ENCODE peak calls at places on chromosome 12, in four cellular contexts. V is NCI-H2227 treated with DMSO at 0.1 percent for 48 hours; M is stimulated activated CD4-positive, alpha-beta T cell treated with anti-CD3 and anti-CD28 coated beads, TNF-alpha, amount 100 ng/mL, for 48 hours; O is RPMI7951. X is an unnamed sample.

GRCh38 chr12:131783915-131784541 is 44.2 kb upstream of the MMP17 start:
- DNase-seq in V (no peak), O (peak), M (no peak), X (no peak)

GRCh38 chr12:121467638-121468403 is 67.9 kb downstream of the RNF34 start:
- DNase-seq in O (no peak), V (no peak), M (no peak), X (no peak)

GRCh38 chr12:51126297-51126696 is 42.9 kb upstream of the CSRNP2 start:
- DNase-seq in M (no peak), O (no peak), V (no peak), X (no peak)

GRCh38 chr12:28899951-28900350 is 249.1 kb upstream of the FAR2 start:
- DNase-seq in M (no peak), V (no peak), O (peak), X (no peak)

GRCh38 chr12:110619534-110619953 is 5.6 kb downstream of the TCTN1 start:
- DNase-seq in V (no peak), M (no peak), O (no peak), X (no peak)

GRCh38 chr12:4587108-4587507 is 25.1 kb downstream of the DYRK4 start:
- DNase-seq in M (no peak), O (no peak), V (no peak), X (no peak)

GRCh38 chr12:108442077-108442476 is 73.0 kb upstream of the FICD start:
- DNase-seq in O (peak), V (no peak), M (no peak), X (no peak)

GRCh38 chr12:56631790-56632700 is 1.9 kb upstream of the BAZ2A start:
- DNase-seq in O (peak), V (peak), M (peak), X (peak)